ENCODE peak calls at places on chromosome 1, in nine cellular contexts. P is foreskin fibroblast; Q is stimulated activated CD4-positive, alpha-beta T cell treated with anti-CD3 and anti-CD28 coated beads, Interleukin-12 subunit alpha, Interleukin-12 subunit beta, amount 100 ng/mL, for 48 hours; Z is GM12891; D is EH; C is type B pancreatic cell; F is GM10248; N is activated CD4-positive, alpha-beta T cell treated with anti-CD3 and anti-CD28 coated beads for 36 hours; M is neural crest cell. H is an unnamed sample.

GRCh38 chr1:38005195-38006007 is at the start of gene FHL3:
- DNase-seq in P (peak; percentile 76), Q (no peak), Z (peak; percentile 64), D (peak; percentile 63), C (no peak), F (peak; percentile 85), N (peak; percentile 69), M (no peak), H (no peak)

GRCh38 chr1:92536593-92537332 is 50.0 kb upstream of the GFI1 start:
- DNase-seq in P (peak; percentile 11), Q (no peak), Z (no peak), D (peak; percentile 38), C (no peak), F (peak; percentile 70), N (no peak), M (no peak), H (peak; percentile 24)

GRCh38 chr1:110152133-110152785 is 2.0 kb downstream of the SLC6A17 start:
- DNase-seq in P (peak; percentile 58), Q (no peak), Z (no peak), D (peak; percentile 70), C (no peak), F (no peak), N (no peak), M (no peak), H (no peak)

GRCh38 chr1:165882168-165882837 is 54.9 kb downstream of the UCK2 start:
- DNase-seq in P (no peak), Q (no peak), Z (no peak), D (no peak), C (no peak), F (no peak), N (no peak), M (no peak), H (no peak)

GRCh38 chr1:227901239-227901905 is 46.4 kb downstream of the WNT9A start:
- DNase-seq in P (no peak), Q (no peak), Z (no peak), D (no peak), C (no peak), F (no peak), N (no peak), M (no peak), H (no peak)

GRCh38 chr1:16998589-16998988 is 13.1 kb downstream of the ATP13A2 start:
- DNase-seq in P (no peak), Q (no peak), Z (peak; percentile 5), D (no peak), C (no peak), F (no peak), N (no peak), M (no peak), H (no peak)

GRCh38 chr1:100767176-100767876 is 47.8 kb downstream of the VCAM1 start:
- DNase-seq in P (peak; percentile 2), Q (no peak), Z (no peak), D (peak; percentile 59), C (no peak), F (no peak), N (no peak), M (no peak), H (no peak)

GRCh38 chr1:100921110-100921706 is 25.3 kb downstream of the SLC30A7 start:
- DNase-seq in P (peak; percentile 79), Q (no peak), Z (peak; percentile 6), D (peak; percentile 66), C (no peak), F (peak; percentile 30), N (no peak), M (no peak), H (peak; percentile 35)

GRCh38 chr1:64745181-64745985 is 508 bp downstream of the RAVER2 start:
- DNase-seq in P (no peak), Q (no peak), Z (peak; percentile 11), D (peak; percentile 24), C (peak; percentile 71), F (peak; percentile 17), N (peak; percentile 31), M (peak; percentile 4), H (peak; percentile 33)

GRCh38 chr1:229114781-229115417 is 156.0 kb upstream of the RAB4A start:
- DNase-seq in P (no peak), Q (no peak), Z (no peak), D (no peak), C (no peak), F (no peak), N (no peak), M (no peak), H (no peak)

GRCh38 chr1:88544166-88544565 is 139.9 kb upstream of the PKN2 start:
- DNase-seq in P (no peak), Q (no peak), Z (no peak), D (no peak), C (no peak), F (no peak), N (no peak), M (no peak), H (no peak)